ENCODE peak calls at places on chromosomes 4 and X, in five cellular contexts. X, P, L, C and H are unnamed samples.

GRCh38 chrX:123833387-123833786 is 26.5 kb upstream of the XIAP start:
- DNase-seq in C (peak; percentile 73), P (peak; percentile 37), L (peak; percentile 5), X (peak; percentile 50), H (peak; percentile 48)

GRCh38 chrX:9825129-9825865 is 39.1 kb downstream of the SHROOM2 start:
- DNase-seq in P (no peak), C (no peak), X (no peak), L (no peak), H (peak; percentile 76)

GRCh38 chrX:65644621-65645287 is 22.7 kb upstream of the MSN start:
- DNase-seq in X (peak; percentile 27), L (no peak), P (no peak), C (peak; percentile 14), H (peak; percentile 49)

GRCh38 chr4:158724647-158725046 is 1.5 kb upstream of the PPID start:
- DNase-seq in L (no peak), P (no peak), C (no peak), X (no peak), H (no peak)

GRCh38 chr4:141142423-141142822 is 9.2 kb upstream of the RNF150 start:
- DNase-seq in C (no peak), X (no peak), L (no peak), P (no peak), H (no peak)

GRCh38 chr4:18042012-18042411 is 20.5 kb upstream of the LCORL start:
- DNase-seq in C (no peak), X (no peak), P (no peak), L (no peak), H (no peak)

GRCh38 chr4:610411-611261 is 14.7 kb upstream of the PDE6B start:
- DNase-seq in L (no peak), X (no peak), C (peak; percentile 88), P (no peak), H (no peak)

GRCh38 chr4:85084371-85085170 is 118.1 kb upstream of the WDFY3 start:
- DNase-seq in L (no peak), C (peak; percentile 92), X (no peak), P (peak; percentile 65), H (peak; percentile 78)

GRCh38 chr4:152860057-152860456 is 76.1 kb upstream of the FHDC1 start:
- DNase-seq in P (no peak), L (no peak), X (no peak), C (peak; percentile 96), H (no peak)

GRCh38 chr4:39975488-39976089 is 2.1 kb downstream of the PDS5A start:
- DNase-seq in L (no peak), P (no peak), X (no peak), C (no peak), H (peak; percentile 87)

GRCh38 chr4:184313710-184314659 is 96.3 kb upstream of the ENPP6 start:
- DNase-seq in C (peak; percentile 10), P (no peak), X (peak; percentile 24), L (no peak), H (no peak)

GRCh38 chrX:65697915-65698796 is 30.7 kb downstream of the MSN start:
- DNase-seq in C (no peak), X (peak; percentile 32), P (no peak), L (no peak), H (peak; percentile 67)

GRCh38 chr4:185950891-185951290 is 118.1 kb upstream of the TLR3 start:
- DNase-seq in X (no peak), C (peak; percentile 47), L (no peak), P (no peak), H (no peak)

GRCh38 chrX:19190902-19191301 is 68.6 kb upstream of the ADGRG2 start:
- DNase-seq in C (no peak), L (no peak), P (no peak), X (no peak), H (no peak)

GRCh38 chrX:103063191-103063845 is 653 bp downstream of the BEX1 start:
- DNase-seq in P (peak; percentile 59), X (peak; percentile 53), L (peak; percentile 7), C (peak; percentile 5), H (peak; percentile 13)

GRCh38 chr4:99043346-99043745 is 45.2 kb downstream of the ADH5 start:
- DNase-seq in X (no peak), L (no peak), P (no peak), C (no peak), H (no peak)

GRCh38 chrX:70039758-70040157 is 10.0 kb downstream of the AWAT2 start:
- DNase-seq in X (no peak), C (peak; percentile 18), P (no peak), L (no peak), H (no peak)

GRCh38 chr4:172521171-172521570 is 647.4 kb upstream of the GALNT7 start:
- DNase-seq in L (no peak), C (no peak), P (no peak), X (no peak), H (no peak)

GRCh38 chrX:2928127-2928582 is 984 bp downstream of the ARSD start:
- DNase-seq in L (peak; percentile 38), X (peak; percentile 91), P (no peak), C (peak; percentile 49), H (no peak)

DNA sequence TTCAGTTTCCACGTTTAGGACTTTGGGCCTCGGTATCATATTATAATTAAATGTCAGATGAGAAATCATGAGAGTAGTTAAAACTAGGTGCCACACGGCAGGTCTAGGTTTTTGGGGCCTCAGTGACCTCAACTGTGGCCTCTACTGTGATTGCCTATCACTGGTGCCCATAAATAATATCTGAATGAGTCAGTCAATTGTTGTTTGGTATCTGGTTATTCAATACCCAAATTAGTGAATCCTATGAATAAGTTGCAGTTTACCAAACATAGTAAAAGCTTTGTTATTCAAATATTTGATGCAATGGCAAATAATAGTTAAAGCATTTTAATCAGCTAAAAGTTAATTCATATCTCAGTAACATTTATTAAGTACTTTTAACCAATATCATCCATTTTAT is 188.8 kb downstream of the PPP3CA start:
- DNase-seq in P (no peak), C (no peak), L (no peak), X (no peak), H (no peak)
- H2BK12ac ChIP-seq in P (no peak overlapping the region), C (no peak overlapping the region), L (no peak overlapping the region), X (no peak overlapping the region), H (no peak overlapping the region)

GRCh38 chr4:168614316-168615057 is 117.6 kb downstream of the PALLD start:
- DNase-seq in P (no peak), L (no peak), X (no peak), C (no peak), H (no peak)

GRCh38 chr4:168612435-168613139 is 115.7 kb downstream of the PALLD start:
- DNase-seq in L (no peak), X (no peak), P (no peak), C (peak; percentile 73), H (peak; percentile 71)

GRCh38 chr4:168615294-168615693 is 118.4 kb downstream of the PALLD start:
- DNase-seq in C (peak; percentile 25), X (no peak), L (no peak), P (peak; percentile 20), H (no peak)

GRCh38 chr4:168610911-168611530 is 114.2 kb downstream of the PALLD start:
- DNase-seq in L (no peak), X (no peak), C (no peak), P (no peak), H (no peak)

DNA sequence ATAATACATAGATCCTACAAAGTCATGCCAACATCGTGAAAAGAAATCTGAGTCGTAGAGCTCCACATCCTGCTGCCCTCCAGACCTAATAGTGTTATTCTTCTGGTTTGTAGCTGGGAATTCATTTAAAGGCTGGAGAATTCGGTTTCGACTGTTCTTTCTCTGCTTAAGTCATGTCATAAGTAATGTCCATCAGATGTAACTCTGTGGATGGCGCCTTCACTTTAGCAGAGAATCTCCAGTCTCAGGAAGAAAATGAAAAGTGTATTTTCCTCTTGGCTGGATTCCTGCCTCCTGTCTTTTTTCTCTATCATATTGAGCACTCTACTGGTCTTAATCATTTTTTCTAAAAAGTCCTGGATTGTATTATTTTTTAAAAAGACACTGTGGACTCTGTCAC is 117.0 kb downstream of the PALLD start:
- DNase-seq in C (no peak), P (no peak), X (no peak), L (no peak), H (no peak)
- H3K4me1 ChIP-seq in C (peaks cover 8% of the 10 kb centered on the region), P (peaks cover 3% of the 10 kb centered on the region), X (peaks cover 8% of the 10 kb centered on the region), L (peaks cover 10% of the 10 kb centered on the region), H (peaks cover 3% of the 10 kb centered on the region)

GRCh38 chrX:39541881-39542280 is 555.9 kb downstream of the BCOR start:
- DNase-seq in P (no peak), L (no peak), X (no peak), C (no peak), H (no peak)
- H2BK12ac ChIP-seq in P (no peak overlapping the region), L (no peak overlapping the region), X (no peak overlapping the region), C (no peak overlapping the region), H (no peak overlapping the region)

GRCh38 chrX:110563276-110563675 is 204.6 kb downstream of the RTL9 start:
- DNase-seq in L (no peak), P (no peak), X (no peak), C (no peak), H (no peak)
- H3K4me1 ChIP-seq in L (no peaks in the 10 kb centered on the region), P (no peaks in the 10 kb centered on the region), X (no peaks in the 10 kb centered on the region), C (no peaks in the 10 kb centered on the region), H (no peaks in the 10 kb centered on the region)